ENCODE peak calls at places on chromosomes 4 and X, in seven cellular contexts. K, F, T, N, S, W and B are unnamed samples.

GRCh38 chr4:189124149-189124758 is 816.4 kb upstream of the FRG1 start:
- DNase-seq in K (peak; percentile 4), F (peak; percentile 22), T (no peak), N (no peak), S (no peak), W (peak; percentile 40), B (peak; percentile 9)

GRCh38 chr4:45910511-45910910 is 213.3 kb downstream of the GABRG1 start:
- DNase-seq in K (no peak), F (no peak), T (no peak), N (no peak), S (no peak), W (no peak), B (no peak)

GRCh38 chrX:80246273-80246672 is 174.0 kb upstream of the TENT5D start:
- DNase-seq in K (no peak), F (no peak), T (no peak), N (no peak), S (no peak), W (peak; percentile 18), B (peak; percentile 1)

GRCh38 chrX:108270739-108271396 is 167.4 kb downstream of the COL4A6 start:
- DNase-seq in K (no peak), F (no peak), T (no peak), N (no peak), S (no peak), W (no peak), B (no peak)

GRCh38 chr4:69713593-69713992 is 46.8 kb downstream of the SULT1B1 start:
- DNase-seq in K (peak; percentile 65), F (no peak), T (no peak), N (no peak), S (no peak), W (no peak), B (no peak)

GRCh38 chrX:18598413-18598812 is 73.5 kb downstream of the RS1 start:
- DNase-seq in K (no peak), F (no peak), T (no peak), N (no peak), S (no peak), W (no peak), B (no peak)

GRCh38 chr4:21385706-21386105 is 562.9 kb downstream of the KCNIP4 start:
- DNase-seq in K (no peak), F (no peak), T (no peak), N (no peak), S (no peak), W (no peak), B (no peak)

GRCh38 chrX:57951666-57952319 is 41.5 kb upstream of the ZXDA start:
- DNase-seq in K (no peak), F (no peak), T (no peak), N (no peak), S (no peak), W (no peak), B (no peak)

DNA sequence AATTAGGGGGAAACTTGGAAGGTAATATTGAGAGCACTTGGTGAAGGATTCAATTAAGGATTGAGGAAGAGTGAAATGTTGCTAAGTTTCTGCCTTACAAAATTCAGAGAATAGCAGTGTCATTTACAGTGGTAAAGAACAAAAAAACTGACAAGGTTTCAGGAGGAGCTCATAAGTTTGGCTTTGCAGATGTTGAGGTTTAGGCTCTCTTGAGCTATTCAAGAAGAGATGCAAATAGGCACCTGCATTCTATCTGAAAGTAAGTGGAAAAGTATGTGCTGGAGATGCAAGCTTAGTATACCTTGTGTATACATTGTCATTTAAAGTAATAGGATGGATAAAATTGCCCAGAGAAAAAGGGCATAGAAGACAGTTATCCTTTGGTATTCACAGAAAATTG is 22.3 kb upstream of the EMCN start:
- DNase-seq in K (no peak), F (no peak), T (no peak), N (no peak), S (no peak), W (no peak), B (no peak)
- TF ChIP-seq JUND in K (no peak), F (no peak), T (no peak), N (no peak), S (no peak), W (no peak), B (no peak)

DNA sequence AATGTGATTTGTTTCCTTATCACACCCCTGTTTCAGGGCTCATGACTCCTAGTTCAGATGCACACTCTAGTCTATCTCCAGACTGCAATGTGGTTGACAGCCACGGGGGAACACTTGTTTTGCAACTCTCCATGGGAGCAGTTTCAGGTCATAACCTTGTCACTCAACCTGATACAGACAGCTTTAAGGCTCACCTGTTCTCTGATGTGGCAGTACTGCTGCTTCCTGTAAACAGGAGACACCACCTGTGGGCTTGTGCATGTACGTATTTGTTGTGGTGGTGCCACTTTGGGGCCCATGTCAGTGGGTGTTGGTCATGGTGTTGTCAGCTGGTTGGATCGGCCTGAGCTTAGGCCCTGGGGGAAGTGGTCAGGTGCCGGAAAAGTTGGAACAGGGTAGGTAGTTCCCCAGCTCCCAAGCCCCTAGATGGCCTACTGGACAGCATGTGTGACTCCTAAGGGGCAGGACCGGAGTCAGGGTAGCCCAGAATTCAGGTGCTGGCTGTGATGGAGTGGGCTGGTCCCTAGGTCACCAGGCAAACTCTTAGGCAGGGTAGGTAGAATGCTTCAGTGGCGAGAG is 46.2 kb downstream of the FAM9B start:
- DNase-seq in K (no peak), F (no peak), T (no peak), N (no peak), S (no peak), W (no peak), B (no peak)
- TF ChIP-seq JUND in K (no peak), F (no peak), T (no peak), N (no peak), S (no peak), W (no peak), B (no peak)

GRCh38 chrX:100098660-100099375 is 311.3 kb downstream of the PCDH19 start:
- DNase-seq in K (no peak), F (no peak), T (no peak), N (no peak), S (no peak), W (no peak), B (no peak)
- TF ChIP-seq JUND in K (no peak), F (no peak), T (no peak), N (no peak), S (no peak), W (no peak), B (no peak)

GRCh38 chr4:7559741-7560376 is 125.1 kb upstream of the PSAPL1 start:
- DNase-seq in K (peak; percentile 13), F (no peak), T (no peak), N (no peak), S (no peak), W (no peak), B (no peak)
- TF ChIP-seq JUND in K (no peak), F (no peak), T (no peak), N (no peak), S (no peak), W (no peak), B (no peak)

GRCh38 chr4:122930877-122931276 is 8.5 kb upstream of the NUDT6 start:
- DNase-seq in K (no peak), F (no peak), T (no peak), N (no peak), S (no peak), W (no peak), B (no peak)

GRCh38 chr4:122932763-122933162 is 10.4 kb upstream of the NUDT6 start:
- DNase-seq in K (no peak), F (no peak), T (no peak), N (no peak), S (no peak), W (no peak), B (no peak)

GRCh38 chr4:122922877-122923511 is 597 bp upstream of the NUDT6 start:
- DNase-seq in K (peak; percentile 75), F (peak; percentile 73), T (peak; percentile 53), N (no peak), S (peak; percentile 86), W (peak; percentile 83), B (peak; percentile 62)

DNA sequence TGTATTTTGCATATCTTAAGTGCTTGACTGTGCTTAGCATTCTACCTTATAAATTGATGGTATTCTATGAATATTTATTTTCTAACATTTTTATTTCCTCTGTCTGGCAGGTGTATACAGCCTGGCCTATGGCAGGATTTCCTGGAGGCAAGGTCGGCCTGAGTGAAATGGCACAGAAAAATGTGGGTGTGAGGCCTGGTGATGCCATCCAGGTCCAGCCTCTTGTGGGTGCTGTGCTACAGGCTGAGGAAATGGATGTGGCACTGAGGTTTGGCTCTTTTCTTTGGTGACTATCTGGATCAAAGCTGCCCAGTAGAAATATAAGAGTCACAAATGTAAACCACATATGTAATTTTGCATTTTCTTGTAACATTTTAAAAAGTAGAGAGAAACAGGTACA is 6.5 kb upstream of the NUDT6 start:
- DNase-seq in K (no peak), F (no peak), T (no peak), N (no peak), S (no peak), W (no peak), B (no peak)
- TF ChIP-seq JUND in K (no peak), F (no peak), T (no peak), N (no peak), S (no peak), W (no peak), B (no peak)

DNA sequence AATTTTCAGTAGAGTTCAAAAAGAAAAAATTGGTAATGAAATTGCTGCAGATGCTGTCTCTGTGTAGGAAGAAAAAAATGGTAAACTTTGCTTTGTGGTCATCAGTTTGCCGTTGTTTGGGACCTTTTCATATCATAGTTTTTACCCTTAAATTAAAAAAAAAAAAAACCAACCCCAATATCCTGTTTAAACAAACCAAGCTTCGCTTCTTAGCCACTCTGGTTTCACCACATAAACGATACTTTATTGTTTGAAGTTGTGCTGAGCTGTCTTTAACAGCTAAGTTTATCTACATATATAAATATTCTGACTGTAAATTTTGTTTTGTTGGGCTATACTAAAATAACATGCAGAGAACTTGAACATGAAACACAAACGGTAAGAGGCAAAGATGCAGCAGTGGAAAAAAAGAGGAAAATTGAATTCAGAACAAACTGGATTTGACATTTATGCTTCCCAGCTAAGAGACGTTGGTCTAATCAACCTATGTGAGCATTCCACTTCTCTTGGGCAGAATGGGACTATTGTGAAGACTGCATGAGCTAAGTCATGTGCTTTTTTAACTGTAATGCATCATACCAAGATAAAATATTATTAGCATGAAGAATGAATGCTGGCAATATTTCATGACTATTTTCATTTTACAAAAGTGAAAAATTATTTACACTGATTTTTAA is 15.7 kb upstream of the H2AZ1 start:
- DNase-seq in K (no peak), F (no peak), T (no peak), N (no peak), S (no peak), W (no peak), B (no peak)
- TF ChIP-seq JUND in K (no peak), F (no peak), T (no peak), N (no peak), S (no peak), W (no peak), B (no peak)

DNA sequence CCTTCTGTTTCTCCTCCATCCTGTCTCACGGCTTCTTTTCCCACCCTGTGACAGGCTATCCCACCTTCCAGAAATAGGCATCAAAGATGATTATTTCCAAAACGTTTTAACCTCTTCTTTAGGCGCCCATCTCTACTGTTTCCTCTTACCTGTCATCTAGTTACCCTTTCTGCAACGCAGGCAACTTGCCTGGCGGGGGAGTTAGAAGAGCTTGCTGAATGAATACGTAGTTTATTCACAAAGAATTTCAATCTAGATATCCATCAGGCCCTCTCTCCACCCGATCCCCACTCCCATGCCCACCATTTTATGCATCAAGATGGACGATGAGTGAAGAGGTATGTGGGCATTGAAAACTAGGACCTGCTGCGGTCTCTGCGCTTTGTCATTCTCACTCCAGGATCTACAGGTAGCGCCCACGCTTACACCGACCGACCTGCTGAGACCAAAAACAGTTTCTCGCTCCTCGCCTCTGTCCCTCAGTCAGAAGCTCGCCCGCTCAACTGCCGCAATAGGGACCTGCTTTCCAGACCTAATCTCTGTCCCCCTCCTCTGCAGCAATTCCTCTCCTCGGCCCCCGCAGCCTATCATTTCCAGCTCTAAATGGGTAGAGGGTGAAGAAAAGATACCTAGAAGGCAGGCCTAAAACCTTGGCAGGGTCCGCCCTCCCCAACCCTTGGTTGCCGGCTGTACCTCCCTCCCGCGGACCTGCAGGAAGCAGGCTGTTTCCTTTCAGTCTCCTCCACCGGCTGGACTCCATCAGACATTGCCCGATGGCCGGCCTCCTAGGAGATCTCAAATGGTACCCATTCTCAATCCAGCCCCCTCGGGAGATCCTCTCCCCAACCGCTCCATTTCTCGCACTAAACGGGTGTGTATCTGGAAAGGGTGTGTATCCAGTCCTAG is 624 bp downstream of the BEX5 start:
- DNase-seq in K (no peak), F (no peak), T (no peak), N (no peak), S (no peak), W (peak; percentile 9), B (peak; percentile 3)
- TF ChIP-seq JUND in K (no peak), F (no peak), T (no peak), N (no peak), S (no peak), W (no peak), B (no peak)